ENCODE peak calls at places on chromosomes 2 and 18, in six cellular contexts. J, N, L, W, H and Z are unnamed samples.

GRCh38 chr18:939167-939566 is 34.5 kb downstream of the ADCYAP1 start:
- DNase-seq in J (no peak), L (no peak), H (no peak), N (no peak), W (no peak), Z (no peak)

GRCh38 chr2:210054696-210055095 is 52.3 kb downstream of the RPE start:
- DNase-seq in W (no peak), J (no peak), L (no peak), N (no peak), H (no peak), Z (no peak)

GRCh38 chr2:152098033-152098797 is 629 bp downstream of the CACNB4 start:
- DNase-seq in N (no peak), W (peak), J (no peak), L (peak), H (no peak), Z (no peak)

GRCh38 chr2:218286570-218287459 is 5.5 kb downstream of the TMBIM1 start:
- DNase-seq in W (peak), J (peak), H (peak), N (peak), L (peak), Z (peak)

GRCh38 chr2:226798422-226799210 is 1.0 kb downstream of the IRS1 start:
- DNase-seq in N (no peak), J (peak), H (no peak), L (peak), W (peak), Z (peak)

GRCh38 chr2:24382363-24383021 is 22.2 kb upstream of the ITSN2 start:
- DNase-seq in L (peak), H (peak), N (peak), W (peak), J (no peak), Z (no peak)

GRCh38 chr18:47050468-47050867 is 15.0 kb upstream of the ELOA2 start:
- DNase-seq in W (peak), J (no peak), N (no peak), H (no peak), L (no peak), Z (no peak)

GRCh38 chr2:20190862-20191713 is 33.8 kb downstream of the SDC1 start:
- DNase-seq in N (no peak), L (no peak), H (no peak), W (no peak), J (no peak), Z (no peak)

GRCh38 chr18:50128506-50129271 is 66.3 kb downstream of the MYO5B start:
- DNase-seq in N (no peak), H (no peak), J (no peak), W (no peak), L (no peak), Z (no peak)